ENCODE peak calls at places on chromosomes 11 and 22, in nine cellular contexts. F is natural killer cell treated with Interleukin-12 subunit alpha and Interleukin-12 subunit beta and Interleukin-15 and Interleukin-18, amount 100 ng/mL, for 72 hours; I is activated CD8-positive, alpha-beta memory T cell treated with anti-CD3 and anti-CD28 coated beads, Interleukin-2, amount 50 U/mL, for 48 hours; R is iPS-NIHi11; T is activated CD4-positive, alpha-beta T cell treated with anti-CD3 and anti-CD28 coated beads, Interleukin-2, amount 10 ng/mL, durations not matched to agents 7 days and 5 days; G is stimulated activated CD4-positive, alpha-beta T cell treated with anti-CD3 and anti-CD28 coated beads, Interleukin-1b, Interleukin-23, amount 100 ng/mL, for 48 hours; U is endothelial cell of umbilical vein; S is neural crest cell; H is GM20000. Y is an unnamed sample.

GRCh38 chr22:43426816-43427215 is 15.0 kb downstream of the MPPED1 start:
- DNase-seq in I (no peak), U (no peak), H (no peak), G (no peak), T (no peak), F (no peak), R (no peak), S (no peak), Y (no peak)

GRCh38 chr22:37965940-37966664 is 12.6 kb downstream of the POLR2F start:
- DNase-seq in U (no peak), T (no peak), I (no peak), G (no peak), S (no peak), R (no peak), H (no peak), F (no peak), Y (no peak)

GRCh38 chr11:47565340-47566165 is at the start of gene PTPMT1:
- DNase-seq in F (peak; percentile 85), H (peak; percentile 90), I (peak; percentile 87), G (peak; percentile 73), T (peak; percentile 70), S (peak; percentile 55), U (peak; percentile 63), R (peak; percentile 87), Y (peak; percentile 26)

GRCh38 chr22:43878079-43878795 is 13.6 kb downstream of the PNPLA5 start:
- DNase-seq in F (no peak), I (no peak), U (no peak), G (no peak), S (no peak), H (no peak), R (no peak), T (no peak), Y (no peak)

GRCh38 chr11:31480930-31481329 is 28.5 kb downstream of the IMMP1L start:
- DNase-seq in S (no peak), U (no peak), R (no peak), T (no peak), H (no peak), F (no peak), G (no peak), I (no peak), Y (no peak)

GRCh38 chr22:21990449-21991308 is 8.1 kb upstream of the TOP3B start:
- DNase-seq in F (no peak), U (no peak), R (peak; percentile 35), I (no peak), S (no peak), G (no peak), T (no peak), H (no peak), Y (no peak)

GRCh38 chr11:99320769-99321290 is 300.1 kb downstream of the CNTN5 start:
- DNase-seq in S (no peak), H (no peak), T (no peak), G (no peak), I (no peak), F (no peak), U (no peak), R (no peak), Y (peak; percentile 49)

GRCh38 chr11:11243790-11244469 is 109.1 kb downstream of the CSNK2A3 start:
- DNase-seq in F (no peak), S (peak; percentile 52), T (no peak), R (peak; percentile 88), H (peak; percentile 34), U (peak; percentile 34), G (no peak), I (no peak), Y (no peak)

GRCh38 chr11:124736738-124737137 is 3.0 kb upstream of the NRGN start:
- DNase-seq in S (no peak), T (no peak), I (no peak), F (no peak), G (no peak), U (no peak), R (no peak), H (no peak), Y (no peak)

GRCh38 chr11:71931245-71931602 is 2.4 kb downstream of the RNF121 start:
- DNase-seq in R (no peak), F (no peak), T (no peak), I (no peak), S (no peak), G (no peak), H (no peak), U (no peak), Y (no peak)

GRCh38 chr22:21760640-21761039 is 25.0 kb upstream of the YPEL1 start:
- DNase-seq in I (no peak), H (no peak), F (no peak), T (no peak), U (no peak), R (no peak), G (no peak), S (no peak), Y (peak; percentile 26)

GRCh38 chr11:80925291-80925690 is 1484.5 kb upstream of the TENM4 start:
- DNase-seq in U (no peak), R (no peak), T (no peak), H (no peak), S (no peak), F (no peak), G (no peak), I (no peak), Y (no peak)

GRCh38 chr11:6096417-6096816 is 11.1 kb upstream of the OR56B4 start:
- DNase-seq in S (no peak), T (no peak), U (peak; percentile 40), H (no peak), F (no peak), G (no peak), R (no peak), I (no peak), Y (no peak)

GRCh38 chr11:626475-627272 is at the start of gene SCT:
- DNase-seq in S (no peak), R (peak; percentile 67), I (no peak), H (no peak), F (no peak), G (no peak), U (no peak), T (no peak), Y (no peak)

GRCh38 chr11:46906596-46906995 is 11.8 kb downstream of the LRP4 start:
- DNase-seq in I (no peak), H (no peak), S (no peak), F (no peak), G (no peak), U (peak; percentile 58), T (no peak), R (peak; percentile 56), Y (no peak)

GRCh38 chr11:132228756-132229325 is 858.4 kb downstream of the NTM start:
- DNase-seq in U (no peak), H (no peak), S (no peak), G (no peak), T (no peak), F (no peak), R (peak; percentile 20), I (no peak), Y (peak; percentile 34)

Y was measured in foreskin keratinocyte.